ENCODE peak calls at places on chromosomes 4 and X, in eight cellular contexts. O is uterus, H is heart left ventricle, Z is kidney, S is right cardiac atrium, V is small intestine, X is cardiac muscle cell, A is endodermal cell. K is an unnamed sample.
A peak's percentile ranks its signal among the peaks of the same experiment; 100 is the strongest.

GRCh38 chr4:6938237-6938636 is 28.6 kb downstream of the TBC1D14 start:
- DNase-seq in H (peak; percentile 51), A (no peak), X (no peak), Z (no peak), S (peak; percentile 79), O (no peak), V (no peak), K (peak; percentile 44)

GRCh38 chr4:147855670-147856069 is 123.8 kb downstream of the ARHGAP10 start:
- DNase-seq in H (no peak), O (no peak), X (no peak), Z (no peak), V (no peak), A (no peak), S (no peak), K (no peak)

GRCh38 chr4:109629775-109630174 is 69.7 kb downstream of the MCUB start:
- DNase-seq in O (no peak), X (no peak), V (no peak), Z (no peak), A (peak; percentile 55), S (peak; percentile 34), H (no peak), K (no peak)

GRCh38 chr4:89363786-89364185 is 56.2 kb upstream of the GPRIN3 start:
- DNase-seq in S (no peak), V (no peak), X (no peak), Z (no peak), H (no peak), O (no peak), A (no peak), K (no peak)

GRCh38 chrX:119389214-119389613 is 9.9 kb upstream of the SLC25A43 start:
- DNase-seq in X (no peak), S (no peak), Z (no peak), O (no peak), A (no peak), H (no peak), V (peak; percentile 85), K (no peak)

GRCh38 chr4:14336656-14337055 is 665.6 kb upstream of the CPEB2 start:
- DNase-seq in S (no peak), A (no peak), X (no peak), Z (no peak), H (no peak), V (no peak), O (no peak), K (no peak)

GRCh38 chrX:386239-386767 is 404 bp downstream of the PPP2R3B start:
- DNase-seq in S (peak; percentile 52), X (no peak), H (no peak), A (peak; percentile 67), O (no peak), Z (no peak), V (peak; percentile 2), K (no peak)

GRCh38 chrX:123859409-123859827 is 435 bp upstream of the XIAP start:
- DNase-seq in X (no peak), S (no peak), A (no peak), V (peak; percentile 64), H (no peak), O (no peak), Z (no peak), K (no peak)

GRCh38 chrX:46551494-46552128 is 6.4 kb upstream of the ZNF674 start:
- DNase-seq in O (no peak), V (no peak), X (peak; percentile 78), Z (no peak), S (no peak), H (no peak), A (peak; percentile 81), K (no peak)

GRCh38 chr4:108355523-108356208 is 186.9 kb upstream of the LEF1 start:
- DNase-seq in A (no peak), H (no peak), O (no peak), Z (no peak), X (no peak), V (no peak), S (no peak), K (peak; percentile 42)
- H3K4me1 ChIP-seq in A (no peaks in the 10 kb centered on the region), H (peaks cover 23% of the 10 kb centered on the region), O (no peaks in the 10 kb centered on the region), Z (no peaks in the 10 kb centered on the region), X (peaks cover 63% of the 10 kb centered on the region), V (no peaks in the 10 kb centered on the region), S (peaks cover under 1% of the 10 kb centered on the region), K (peaks cover 32% of the 10 kb centered on the region)

GRCh38 chr4:48779998-48780866 is at the start of gene FRYL:
- DNase-seq in A (peak; percentile 100), S (peak; percentile 99), X (peak; percentile 100), Z (peak; percentile 100), H (peak; percentile 100), V (peak; percentile 100), O (peak; percentile 99), K (peak; percentile 99)

GRCh38 chr4:48780867-48781219 is 764 bp upstream of the FRYL start:
- DNase-seq in S (peak; percentile 55), Z (no peak), X (peak; percentile 55), V (peak; percentile 79), O (peak; percentile 30), H (peak; percentile 48), A (peak; percentile 50), K (no peak)

GRCh38 chr4:48777739-48778138 is 2.3 kb downstream of the FRYL start:
- DNase-seq in S (no peak), H (no peak), X (no peak), Z (no peak), V (no peak), A (no peak), O (no peak), K (no peak)

GRCh38 chr4:48778431-48779094 is 1.5 kb downstream of the FRYL start:
- DNase-seq in Z (no peak), A (no peak), S (no peak), X (peak; percentile 64), O (no peak), V (peak; percentile 33), H (no peak), K (peak; percentile 20)

GRCh38 chr4:48779095-48779997 is 733 bp downstream of the FRYL start:
- DNase-seq in S (peak; percentile 89), V (peak; percentile 55), X (peak; percentile 70), O (peak; percentile 54), Z (peak; percentile 92), H (peak; percentile 72), A (peak; percentile 76), K (peak; percentile 67)
- H3K4me1 ChIP-seq in S (no peaks in the 10 kb centered on the region), V (peaks cover 11% of the 10 kb centered on the region), X (peaks cover 38% of the 10 kb centered on the region), O (peaks cover 18% of the 10 kb centered on the region), Z (no peaks in the 10 kb centered on the region), H (peaks cover 19% of the 10 kb centered on the region), A (no peaks in the 10 kb centered on the region), K (peaks cover 2% of the 10 kb centered on the region)

DNA sequence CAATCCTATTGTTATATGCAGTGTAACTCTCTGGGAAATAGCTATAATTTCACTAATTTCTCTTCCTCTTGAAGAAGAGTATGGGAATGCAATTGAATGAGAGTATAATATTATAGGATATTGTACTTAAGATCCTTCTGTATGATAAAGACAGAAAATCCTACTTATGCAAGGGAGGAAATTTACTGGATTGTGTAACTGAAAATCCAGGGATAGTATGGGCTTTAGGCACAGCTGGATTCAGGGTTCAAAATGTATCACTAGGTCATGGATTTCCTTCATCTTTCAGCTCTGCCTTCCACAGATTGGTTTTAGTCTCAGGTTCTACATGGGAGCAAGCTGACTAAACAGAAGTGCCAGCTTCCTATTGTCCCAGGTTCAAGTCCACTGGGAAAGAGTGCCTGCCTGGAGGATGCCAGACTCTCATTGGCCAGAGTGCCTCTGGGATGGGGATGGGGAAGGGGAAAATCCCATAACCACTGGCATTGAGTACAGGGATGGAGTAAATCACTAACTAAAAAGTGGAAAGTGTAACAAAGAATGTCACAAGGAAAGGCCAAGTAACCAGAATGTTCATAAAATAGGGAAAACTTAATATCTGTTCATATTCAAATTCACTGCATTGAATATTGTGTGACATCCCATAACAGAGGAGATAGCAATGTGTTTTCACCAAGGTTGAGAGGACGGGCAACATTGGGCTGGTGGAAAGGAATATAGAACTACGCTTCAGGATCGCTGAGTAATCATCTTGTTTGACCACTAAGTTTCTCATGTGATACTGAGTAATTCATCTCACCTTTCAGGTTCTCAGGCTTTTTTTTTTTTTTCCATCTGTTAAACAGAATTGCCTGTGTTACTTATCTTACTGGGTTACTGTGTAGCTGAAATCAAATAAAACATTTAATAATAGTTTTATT is 75.7 kb downstream of the ANXA3 start:
- DNase-seq in Z (no peak), X (no peak), H (no peak), V (peak; percentile 32), O (no peak), S (no peak), A (no peak), K (no peak)
- H3K4me1 ChIP-seq in Z (peaks cover 14% of the 10 kb centered on the region), X (peaks cover 8% of the 10 kb centered on the region), H (no peaks in the 10 kb centered on the region), V (peaks cover 6% of the 10 kb centered on the region), O (no peaks in the 10 kb centered on the region), S (no peaks in the 10 kb centered on the region), A (peaks cover 7% of the 10 kb centered on the region), K (peaks cover 3% of the 10 kb centered on the region)

DNA sequence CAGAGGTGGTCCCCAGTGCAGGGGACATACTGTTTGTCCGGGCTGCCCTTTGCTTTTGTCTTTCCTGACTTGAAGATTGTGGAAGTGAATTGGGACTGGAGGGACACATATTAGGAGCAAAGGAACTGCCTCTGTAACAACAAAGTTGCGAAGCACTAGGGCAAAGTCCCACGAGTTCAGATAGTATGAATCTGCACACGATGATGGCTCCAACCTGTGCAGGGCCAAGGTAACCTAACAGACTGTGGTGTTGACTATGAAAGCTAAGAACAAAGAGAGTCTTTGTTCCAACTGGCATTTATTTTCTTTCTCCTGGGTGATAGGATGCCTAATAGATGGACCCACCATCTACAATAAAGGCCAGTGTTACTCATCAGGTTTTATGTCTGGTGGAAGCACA is 71.8 kb downstream of the TMA16 start:
- DNase-seq in S (no peak), O (no peak), V (no peak), X (no peak), A (no peak), Z (no peak), H (no peak), K (no peak)
- H3K4me1 ChIP-seq in S (peaks cover 1% of the 10 kb centered on the region), O (no peaks in the 10 kb centered on the region), V (no peaks in the 10 kb centered on the region), X (no peaks in the 10 kb centered on the region), A (no peaks in the 10 kb centered on the region), Z (no peaks in the 10 kb centered on the region), H (no peaks in the 10 kb centered on the region), K (no peaks in the 10 kb centered on the region)

DNA sequence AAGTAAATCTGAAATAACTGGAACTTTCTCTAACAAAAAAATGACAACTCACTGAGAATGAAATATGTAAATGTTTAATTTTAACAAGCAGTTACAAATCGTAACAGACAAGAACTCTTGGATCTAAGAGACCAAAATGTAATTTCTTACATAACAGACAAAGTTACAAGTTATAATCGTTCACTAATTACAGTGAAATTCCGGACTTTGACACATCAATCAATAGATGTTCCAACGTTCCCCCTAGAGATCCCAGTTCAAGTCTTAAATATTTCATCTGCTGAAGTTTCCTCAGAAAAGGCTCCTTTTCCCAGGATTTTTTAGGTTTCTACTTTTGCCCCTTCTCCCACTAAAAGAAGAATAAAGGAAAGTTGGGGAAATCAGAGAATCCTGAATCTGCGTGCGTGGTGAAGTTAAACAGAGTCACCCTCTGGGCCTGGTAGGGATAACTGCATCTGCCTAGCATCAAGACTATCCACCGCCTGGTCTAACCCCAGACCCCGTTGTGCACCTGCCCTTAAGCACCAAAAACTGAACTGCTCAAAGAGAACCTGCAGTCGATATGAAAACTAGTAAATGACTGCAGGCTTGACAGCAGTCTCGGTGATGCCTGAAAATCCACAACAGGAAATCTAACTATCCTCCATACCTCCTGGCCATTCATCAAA is 2.3 kb downstream of the IRF2 start:
- DNase-seq in S (no peak), H (no peak), O (no peak), X (peak; percentile 21), A (peak; percentile 59), V (peak; percentile 71), Z (no peak), K (no peak)
- H3K4me1 ChIP-seq in S (peaks cover 7% of the 10 kb centered on the region), H (peaks cover 59% of the 10 kb centered on the region), O (peaks cover 11% of the 10 kb centered on the region), X (peaks cover 14% of the 10 kb centered on the region), A (peaks cover 5% of the 10 kb centered on the region), V (peaks cover 25% of the 10 kb centered on the region), Z (peaks cover 23% of the 10 kb centered on the region), K (no peaks in the 10 kb centered on the region)

K was measured in SJCRH30.